ENCODE peak calls at places on chromosomes 4 and X, in eight cellular contexts. Z is IMR-90, M is A549, N is H1, L is SK-N-SH, Y is HepG2, T is K562, U is GM12878. P is an unnamed sample.
A peak's percentile ranks its signal among the peaks of the same experiment; 100 is the strongest.

GRCh38 chr4:117983541-117984451 is 50.5 kb upstream of the NDST3 start:
- DNase-seq in Y (no peak), N (no peak), T (no peak), Z (peak; percentile 0), U (no peak), L (no peak), M (no peak), P (no peak)

GRCh38 chrX:49838374-49838773 is 9.3 kb downstream of the PAGE4 start:
- DNase-seq in Z (peak; percentile 15), N (no peak), Y (peak; percentile 37), M (peak; percentile 9), T (peak; percentile 11), U (no peak), L (peak; percentile 52), P (peak; percentile 24)

GRCh38 chr4:5054532-5054931 is 3.3 kb downstream of the STK32B start:
- DNase-seq in M (no peak), N (no peak), Z (no peak), T (no peak), U (no peak), L (no peak), Y (peak; percentile 46), P (no peak)

GRCh38 chr4:151627491-151627890 is 133.3 kb downstream of the GATB start:
- DNase-seq in L (no peak), Z (peak; percentile 15), T (no peak), U (no peak), Y (no peak), N (no peak), M (no peak), P (no peak)

GRCh38 chr4:53706422-53707032 is 115.2 kb upstream of the LNX1 start:
- DNase-seq in Z (peak; percentile 71), Y (peak; percentile 35), U (peak; percentile 45), L (peak; percentile 8), N (no peak), M (peak; percentile 5), T (peak; percentile 26), P (no peak)

GRCh38 chr4:110305455-110305854 is 107.0 kb upstream of the ELOVL6 start:
- DNase-seq in Y (no peak), U (no peak), T (no peak), Z (no peak), M (no peak), L (peak; percentile 21), N (no peak), P (no peak)

GRCh38 chr4:10186228-10187214 is 69.9 kb upstream of the WDR1 start:
- DNase-seq in M (no peak), Y (no peak), U (no peak), L (no peak), Z (no peak), T (peak; percentile 60), N (no peak), P (no peak)

GRCh38 chr4:89307446-89308160 is at the start of gene GPRIN3:
- DNase-seq in Z (no peak), T (no peak), U (no peak), Y (no peak), M (no peak), N (peak; percentile 81), L (peak; percentile 86), P (peak; percentile 73)

GRCh38 chr4:89253306-89253705 is 54.3 kb downstream of the GPRIN3 start:
- DNase-seq in L (no peak), Y (no peak), T (no peak), Z (no peak), M (no peak), U (no peak), N (no peak), P (no peak)

GRCh38 chr4:184464759-184465454 is 9.4 kb downstream of the IRF2 start:
- DNase-seq in Z (no peak), N (no peak), T (no peak), Y (peak; percentile 77), M (no peak), L (no peak), U (no peak), P (no peak)

DNA sequence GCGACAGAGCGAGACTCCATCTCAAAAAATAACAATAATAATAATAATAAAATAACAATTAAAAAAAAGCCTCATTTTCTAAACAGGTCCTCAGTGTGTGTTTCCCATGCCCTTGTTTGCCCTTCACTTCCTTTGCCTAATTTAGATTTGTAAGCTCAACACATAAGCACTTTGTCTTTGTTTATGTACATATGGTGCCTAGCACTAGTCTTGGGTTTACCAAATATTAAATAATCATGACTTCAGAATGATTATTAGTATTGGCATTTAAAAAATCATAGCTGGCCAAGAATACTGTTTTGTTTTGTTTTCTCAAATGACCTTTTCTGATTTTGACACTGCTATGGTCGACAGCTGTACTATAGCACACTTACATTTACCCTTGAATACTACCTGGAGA is 6.4 kb upstream of the RAPGEF2 start:
- DNase-seq in T (no peak), U (no peak), Z (no peak), Y (no peak), M (no peak), L (no peak), N (no peak), P (no peak)
- TF ChIP-seq USF2 in T (no peak), U (no peak), Z (no peak), Y (no peak), M (no peak), L (no peak), N (no peak), P (no peak)

GRCh38 chrX:133337250-133337649 is 78.0 kb downstream of the GPC4 start:
- DNase-seq in L (no peak), U (no peak), Y (no peak), M (no peak), Z (no peak), T (no peak), N (no peak), P (no peak)

GRCh38 chrX:133335027-133335426 is 80.3 kb downstream of the GPC4 start:
- DNase-seq in N (no peak), M (peak; percentile 1), Y (no peak), T (peak; percentile 22), U (no peak), L (peak; percentile 32), Z (peak; percentile 26), P (no peak)

GRCh38 chrX:133333154-133333750 is 82.0 kb downstream of the GPC4 start:
- DNase-seq in U (no peak), L (no peak), T (no peak), M (no peak), Z (no peak), N (no peak), Y (no peak), P (no peak)
- TF ChIP-seq USF2 in U (no peak), L (no peak), T (no peak), M (no peak), Z (no peak), N (no peak), Y (no peak), P (no peak)

GRCh38 chr4:163091685-163092034 is 75.0 kb downstream of the NAF1 start:
- DNase-seq in Z (no peak), U (no peak), N (no peak), T (no peak), L (no peak), M (no peak), Y (no peak), P (no peak)
- TF ChIP-seq USF2 in Z (no peak), U (no peak), N (no peak), T (no peak), L (no peak), M (no peak), Y (no peak), P (no peak)

DNA sequence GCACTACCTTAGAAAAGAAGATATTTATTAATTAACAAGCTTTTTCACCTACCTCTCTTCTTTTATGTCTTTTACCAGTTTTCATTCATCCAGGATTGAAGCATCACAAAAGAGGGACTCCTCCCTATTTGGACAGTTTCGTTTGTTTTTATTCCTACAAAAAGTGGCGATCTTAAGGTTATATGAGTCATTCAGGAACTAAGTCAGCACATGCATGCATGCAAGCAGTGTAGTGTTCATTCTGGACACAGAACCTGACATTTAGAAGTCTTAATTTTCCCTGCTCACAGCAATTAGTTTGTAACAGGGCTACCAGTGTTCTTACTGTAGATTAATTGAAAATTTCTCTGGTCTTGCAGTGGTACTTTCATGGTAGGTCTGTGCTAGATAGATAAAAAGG is 47.9 kb upstream of the QRFPR start:
- DNase-seq in T (no peak), U (no peak), Y (no peak), M (no peak), L (no peak), Z (peak; percentile 22), N (no peak), P (no peak)
- TF ChIP-seq USF2 in T (no peak), U (no peak), Y (no peak), M (no peak), L (no peak), Z (no peak), N (no peak), P (no peak)

GRCh38 chrX:39848900-39849299 is 248.9 kb downstream of the BCOR start:
- DNase-seq in M (no peak), T (no peak), Z (peak; percentile 95), U (no peak), L (no peak), N (no peak), Y (no peak), P (no peak)
- TF ChIP-seq USF2 in M (no peak), T (no peak), Z (no peak), U (no peak), L (no peak), N (no peak), Y (no peak), P (no peak)

P was measured in WTC11.